ENCODE peak calls at places on chromosomes 7 and 10, in six cellular contexts. C, L, H, E, B and O are unnamed samples. For H3K36me3, the result is how much of the 10 kb centered on the place peaks cover.

GRCh38 chr10:71150811-71151210 is 61.6 kb upstream of the UNC5B start:
- DNase-seq in L (no peak), B (no peak), H (no peak), E (no peak), C (no peak), O (no peak)

GRCh38 chr10:62554632-62555199 is 180.5 kb downstream of the ZNF365 start:
- DNase-seq in L (no peak), H (no peak), C (no peak), B (no peak), E (peak), O (no peak)

GRCh38 chr10:79246209-79246581 is 101.1 kb upstream of the PPIF start:
- DNase-seq in E (no peak), B (no peak), C (peak), L (peak), H (peak), O (peak)

GRCh38 chr7:108291135-108291508 is 161.0 kb upstream of the LAMB4 start:
- DNase-seq in H (no peak), B (no peak), L (no peak), C (no peak), E (no peak), O (no peak)

GRCh38 chr10:117666131-117666530 is 123.6 kb downstream of the EMX2 start:
- DNase-seq in H (no peak), C (no peak), E (no peak), B (no peak), L (no peak), O (no peak)

GRCh38 chr7:111746950-111747349 is 184.7 kb upstream of the IMMP2L start:
- DNase-seq in B (no peak), C (no peak), L (no peak), H (no peak), E (no peak), O (no peak)

GRCh38 chr7:70779321-70779720 is 352.6 kb upstream of the GALNT17 start:
- DNase-seq in L (no peak), H (no peak), B (no peak), C (no peak), E (no peak), O (no peak)

GRCh38 chr10:33347227-33347626 is 12.8 kb upstream of the NRP1 start:
- DNase-seq in C (no peak), H (no peak), E (peak), B (no peak), L (no peak), O (no peak)

GRCh38 chr7:69232445-69233376 is 365.6 kb upstream of the AUTS2 start:
- DNase-seq in E (no peak), C (no peak), L (no peak), B (no peak), H (no peak), O (no peak)

GRCh38 chr7:130904031-130904757 is 170.2 kb upstream of the KLF14 start:
- DNase-seq in L (no peak), H (no peak), E (peak), C (no peak), B (no peak), O (no peak)

GRCh38 chr10:125096371-125096770 is 64.0 kb downstream of the CTBP2 start:
- DNase-seq in E (no peak), L (peak), B (no peak), C (no peak), H (peak), O (no peak)

GRCh38 chr7:148773344-148773743 is 74.6 kb downstream of the CUL1 start:
- DNase-seq in B (no peak), L (no peak), H (no peak), E (no peak), C (no peak), O (no peak)

GRCh38 chr10:119416855-119417254 is 125.7 kb downstream of the RGS10 start:
- DNase-seq in B (peak), L (peak), C (peak), E (peak), H (peak), O (peak)

GRCh38 chr10:103685880-103686669 is 169.3 kb downstream of the SH3PXD2A start:
- DNase-seq in B (peak), E (peak), L (peak), C (peak), H (peak), O (peak)

GRCh38 chr10:19730848-19731247 is 85.4 kb upstream of the PLXDC2 start:
- DNase-seq in B (no peak), H (no peak), E (no peak), C (no peak), L (no peak), O (no peak)

GRCh38 chr10:87500646-87501048 is 4.0 kb upstream of the MINPP1 start:
- DNase-seq in E (no peak), B (no peak), C (peak), L (no peak), H (no peak), O (no peak)
- H3K27ac ChIP-seq in E (no peak), B (no peak), C (peak), L (no peak), H (no peak), O (no peak)

GRCh38 chr10:29239569-29240472 is 49.0 kb upstream of the LYZL1 start:
- DNase-seq in B (no peak), E (peak), H (no peak), C (no peak), L (no peak), O (no peak)
- TF ChIP-seq CTCF in B (peak), E (peak), H (no peak), C (peak), L (no peak), O (peak)

GRCh38 chr7:204326-204725 is 12.0 kb downstream of the FAM20C start:
- DNase-seq in B (no peak), L (no peak), E (no peak), H (no peak), C (no peak), O (no peak)
- H3K36me3 ChIP-seq in B (half or more), L (under half), E (under half), H (under half), C (under half), O (under half)

DNA sequence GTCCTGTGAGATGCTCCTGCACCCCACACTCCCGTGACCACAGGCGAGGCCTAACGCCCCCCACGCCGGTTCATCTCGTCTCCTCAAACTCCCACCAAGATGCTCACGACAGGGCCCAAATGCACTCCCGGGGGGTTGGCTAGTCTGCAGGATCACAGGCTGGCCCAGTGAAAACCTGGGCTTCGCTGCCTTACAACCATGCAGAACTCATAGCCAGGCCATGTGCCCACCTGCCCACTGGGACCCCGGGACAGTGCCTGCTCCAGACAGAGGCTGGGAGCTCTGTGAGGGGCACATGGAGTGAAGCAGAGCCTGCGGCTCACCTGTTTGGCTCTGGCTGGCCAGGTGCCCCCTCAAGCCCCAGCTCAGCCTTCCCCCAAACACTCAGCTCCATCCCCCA is 9.4 kb upstream of the GPER1 start:
- DNase-seq in C (no peak), H (no peak), B (no peak), L (no peak), E (no peak), O (no peak)
- H3K27ac ChIP-seq in C (no peak), H (no peak), B (peak), L (no peak), E (no peak), O (no peak)